ENCODE peak calls at places on chromosomes 4 and X, in eight cellular contexts. One of them, this sample, is unnamed.

GRCh38 chrX:69165116-69165651 is at the start of gene PJA1:
- DNase-seq in T-helper 9 cell: peak; percentile 52
- DNase-seq in hepatocyte: peak; percentile 80
- DNase-seq in mesendoderm: peak; percentile 75
- DNase-seq in G401: peak; percentile 73
- DNase-seq in NCI-H1092 treated with DMSO at 0.1 percent for 48 hours: peak; percentile 89
- DNase-seq in fibroblast of the conjunctiva: peak; percentile 40
- DNase-seq in neuronal stem cell: no peak
- DNase-seq in this sample: peak; percentile 86

GRCh38 chrX:1178580-1179057 is 33.8 kb downstream of the CRLF2 start:
- DNase-seq in G401: no peak
- DNase-seq in mesendoderm: no peak
- DNase-seq in fibroblast of the conjunctiva: no peak
- DNase-seq in NCI-H1092 treated with DMSO at 0.1 percent for 48 hours: no peak
- DNase-seq in neuronal stem cell: no peak
- DNase-seq in T-helper 9 cell: no peak
- DNase-seq in hepatocyte: peak; percentile 64
- DNase-seq in this sample: no peak

GRCh38 chr4:3193531-3194203 is 55.3 kb upstream of the MSANTD1 start:
- DNase-seq in neuronal stem cell: no peak
- DNase-seq in NCI-H1092 treated with DMSO at 0.1 percent for 48 hours: peak; percentile 22
- DNase-seq in T-helper 9 cell: no peak
- DNase-seq in G401: peak; percentile 66
- DNase-seq in mesendoderm: no peak
- DNase-seq in hepatocyte: no peak
- DNase-seq in fibroblast of the conjunctiva: no peak
- DNase-seq in this sample: no peak

GRCh38 chr4:105520819-105521790 is 31.3 kb upstream of the ARHGEF38 start:
- DNase-seq in fibroblast of the conjunctiva: peak; percentile 18
- DNase-seq in NCI-H1092 treated with DMSO at 0.1 percent for 48 hours: peak; percentile 58
- DNase-seq in mesendoderm: peak; percentile 61
- DNase-seq in hepatocyte: peak; percentile 63
- DNase-seq in neuronal stem cell: peak; percentile 56
- DNase-seq in T-helper 9 cell: no peak
- DNase-seq in G401: peak; percentile 34
- DNase-seq in this sample: no peak

GRCh38 chr4:73070072-73070385 is 513 bp upstream of the COX18 start:
- DNase-seq in neuronal stem cell: no peak
- DNase-seq in mesendoderm: no peak
- DNase-seq in G401: no peak
- DNase-seq in hepatocyte: no peak
- DNase-seq in fibroblast of the conjunctiva: no peak
- DNase-seq in NCI-H1092 treated with DMSO at 0.1 percent for 48 hours: no peak
- DNase-seq in T-helper 9 cell: no peak
- DNase-seq in this sample: no peak

GRCh38 chrX:110944793-110945466 is 149.3 kb upstream of the CHRDL1 start:
- DNase-seq in T-helper 9 cell: no peak
- DNase-seq in neuronal stem cell: peak; percentile 17
- DNase-seq in mesendoderm: peak; percentile 33
- DNase-seq in hepatocyte: no peak
- DNase-seq in NCI-H1092 treated with DMSO at 0.1 percent for 48 hours: peak; percentile 67
- DNase-seq in G401: peak; percentile 7
- DNase-seq in fibroblast of the conjunctiva: no peak
- DNase-seq in this sample: no peak

GRCh38 chr4:176298664-176299063 is 21.1 kb upstream of the SPCS3 start:
- DNase-seq in NCI-H1092 treated with DMSO at 0.1 percent for 48 hours: no peak
- DNase-seq in neuronal stem cell: no peak
- DNase-seq in T-helper 9 cell: no peak
- DNase-seq in G401: no peak
- DNase-seq in hepatocyte: no peak
- DNase-seq in mesendoderm: peak; percentile 37
- DNase-seq in fibroblast of the conjunctiva: no peak
- DNase-seq in this sample: no peak

GRCh38 chr4:186161138-186161537 is 30.2 kb upstream of the CYP4V2 start:
- DNase-seq in T-helper 9 cell: no peak
- DNase-seq in fibroblast of the conjunctiva: no peak
- DNase-seq in hepatocyte: peak; percentile 3
- DNase-seq in G401: no peak
- DNase-seq in neuronal stem cell: no peak
- DNase-seq in mesendoderm: no peak
- DNase-seq in NCI-H1092 treated with DMSO at 0.1 percent for 48 hours: peak; percentile 27
- DNase-seq in this sample: no peak

GRCh38 chrX:106875151-106875550 is 28.0 kb downstream of the RIPPLY1 start:
- DNase-seq in hepatocyte: no peak
- DNase-seq in NCI-H1092 treated with DMSO at 0.1 percent for 48 hours: no peak
- DNase-seq in mesendoderm: peak; percentile 4
- DNase-seq in neuronal stem cell: no peak
- DNase-seq in T-helper 9 cell: no peak
- DNase-seq in G401: no peak
- DNase-seq in fibroblast of the conjunctiva: no peak
- DNase-seq in this sample: no peak

GRCh38 chrX:41655631-41656030 is 33.1 kb upstream of the GPR34 start:
- DNase-seq in neuronal stem cell: no peak
- DNase-seq in fibroblast of the conjunctiva: no peak
- DNase-seq in G401: peak; percentile 1
- DNase-seq in hepatocyte: no peak
- DNase-seq in T-helper 9 cell: no peak
- DNase-seq in NCI-H1092 treated with DMSO at 0.1 percent for 48 hours: no peak
- DNase-seq in mesendoderm: no peak
- DNase-seq in this sample: no peak

GRCh38 chrX:120604359-120604782 is 470 bp downstream of the MCTS1 start:
- DNase-seq in NCI-H1092 treated with DMSO at 0.1 percent for 48 hours: peak; percentile 44
- DNase-seq in T-helper 9 cell: peak; percentile 5
- DNase-seq in hepatocyte: peak; percentile 41
- DNase-seq in fibroblast of the conjunctiva: peak; percentile 12
- DNase-seq in mesendoderm: peak; percentile 4
- DNase-seq in G401: peak; percentile 39
- DNase-seq in neuronal stem cell: no peak
- DNase-seq in this sample: no peak

GRCh38 chr4:150090836-150091235 is 12.6 kb downstream of the DCLK2 start:
- DNase-seq in T-helper 9 cell: no peak
- DNase-seq in fibroblast of the conjunctiva: peak; percentile 45
- DNase-seq in mesendoderm: no peak
- DNase-seq in hepatocyte: no peak
- DNase-seq in NCI-H1092 treated with DMSO at 0.1 percent for 48 hours: no peak
- DNase-seq in G401: no peak
- DNase-seq in neuronal stem cell: no peak
- DNase-seq in this sample: no peak

GRCh38 chrX:45200741-45201234 is at the start of gene DIPK2B:
- DNase-seq in hepatocyte: no peak
- DNase-seq in NCI-H1092 treated with DMSO at 0.1 percent for 48 hours: no peak
- DNase-seq in mesendoderm: no peak
- DNase-seq in neuronal stem cell: no peak
- DNase-seq in G401: no peak
- DNase-seq in T-helper 9 cell: no peak
- DNase-seq in fibroblast of the conjunctiva: no peak
- DNase-seq in this sample: peak; percentile 26

GRCh38 chrX:32948130-32948529 is 263.2 kb downstream of the DMD start:
- DNase-seq in G401: no peak
- DNase-seq in T-helper 9 cell: no peak
- DNase-seq in NCI-H1092 treated with DMSO at 0.1 percent for 48 hours: no peak
- DNase-seq in fibroblast of the conjunctiva: no peak
- DNase-seq in hepatocyte: no peak
- DNase-seq in mesendoderm: no peak
- DNase-seq in neuronal stem cell: no peak
- DNase-seq in this sample: no peak

GRCh38 chr4:7068883-7069282 is 1.0 kb upstream of the GRPEL1 start:
- DNase-seq in hepatocyte: peak; percentile 50
- DNase-seq in NCI-H1092 treated with DMSO at 0.1 percent for 48 hours: peak; percentile 23
- DNase-seq in mesendoderm: peak; percentile 54
- DNase-seq in G401: no peak
- DNase-seq in T-helper 9 cell: no peak
- DNase-seq in neuronal stem cell: no peak
- DNase-seq in fibroblast of the conjunctiva: no peak
- DNase-seq in this sample: no peak

GRCh38 chr4:184807797-184808718 is 17.7 kb downstream of the ACSL1 start:
- DNase-seq in mesendoderm: peak; percentile 46
- DNase-seq in hepatocyte: no peak
- DNase-seq in neuronal stem cell: peak; percentile 77
- DNase-seq in NCI-H1092 treated with DMSO at 0.1 percent for 48 hours: peak; percentile 88
- DNase-seq in T-helper 9 cell: no peak
- DNase-seq in G401: no peak
- DNase-seq in fibroblast of the conjunctiva: no peak
- DNase-seq in this sample: peak; percentile 54

GRCh38 chrX:10795721-10796120 is 175.3 kb upstream of the MID1 start:
- DNase-seq in T-helper 9 cell: no peak
- DNase-seq in NCI-H1092 treated with DMSO at 0.1 percent for 48 hours: no peak
- DNase-seq in neuronal stem cell: no peak
- DNase-seq in hepatocyte: peak; percentile 24
- DNase-seq in mesendoderm: no peak
- DNase-seq in G401: no peak
- DNase-seq in fibroblast of the conjunctiva: no peak
- DNase-seq in this sample: no peak

GRCh38 chrX:66163849-66164401 is at the start of gene HEPH:
- DNase-seq in G401: peak; percentile 1
- DNase-seq in hepatocyte: peak; percentile 36
- DNase-seq in mesendoderm: peak; percentile 91
- DNase-seq in T-helper 9 cell: no peak
- DNase-seq in NCI-H1092 treated with DMSO at 0.1 percent for 48 hours: no peak
- DNase-seq in neuronal stem cell: peak; percentile 38
- DNase-seq in fibroblast of the conjunctiva: no peak
- DNase-seq in this sample: no peak

GRCh38 chr4:37822220-37822619 is 4.3 kb upstream of the PGM2 start:
- DNase-seq in hepatocyte: no peak
- DNase-seq in NCI-H1092 treated with DMSO at 0.1 percent for 48 hours: peak; percentile 58
- DNase-seq in fibroblast of the conjunctiva: no peak
- DNase-seq in mesendoderm: no peak
- DNase-seq in G401: no peak
- DNase-seq in T-helper 9 cell: no peak
- DNase-seq in neuronal stem cell: no peak
- DNase-seq in this sample: no peak

GRCh38 chrX:38138900-38139299 is 81.8 kb downstream of the SRPX start:
- DNase-seq in neuronal stem cell: no peak
- DNase-seq in G401: no peak
- DNase-seq in fibroblast of the conjunctiva: no peak
- DNase-seq in T-helper 9 cell: no peak
- DNase-seq in hepatocyte: no peak
- DNase-seq in NCI-H1092 treated with DMSO at 0.1 percent for 48 hours: no peak
- DNase-seq in mesendoderm: peak; percentile 48
- DNase-seq in this sample: no peak

GRCh38 chrX:117990438-117990837 is 126.2 kb downstream of the KLHL13 start:
- DNase-seq in neuronal stem cell: no peak
- DNase-seq in G401: no peak
- DNase-seq in fibroblast of the conjunctiva: no peak
- DNase-seq in mesendoderm: no peak
- DNase-seq in T-helper 9 cell: no peak
- DNase-seq in hepatocyte: no peak
- DNase-seq in NCI-H1092 treated with DMSO at 0.1 percent for 48 hours: no peak
- DNase-seq in this sample: no peak

GRCh38 chrX:87583679-87584078 is 66.1 kb downstream of the KLHL4 start:
- DNase-seq in hepatocyte: peak; percentile 46
- DNase-seq in mesendoderm: peak; percentile 62
- DNase-seq in NCI-H1092 treated with DMSO at 0.1 percent for 48 hours: no peak
- DNase-seq in neuronal stem cell: no peak
- DNase-seq in fibroblast of the conjunctiva: no peak
- DNase-seq in G401: no peak
- DNase-seq in T-helper 9 cell: no peak
- DNase-seq in this sample: no peak

GRCh38 chrX:45602151-45602550 is 401.5 kb upstream of the DIPK2B start:
- DNase-seq in neuronal stem cell: no peak
- DNase-seq in G401: no peak
- DNase-seq in fibroblast of the conjunctiva: no peak
- DNase-seq in NCI-H1092 treated with DMSO at 0.1 percent for 48 hours: no peak
- DNase-seq in T-helper 9 cell: no peak
- DNase-seq in mesendoderm: no peak
- DNase-seq in hepatocyte: no peak
- DNase-seq in this sample: no peak

GRCh38 chr4:104334410-104334809 is 160.3 kb downstream of the CXXC4 start:
- DNase-seq in hepatocyte: no peak
- DNase-seq in fibroblast of the conjunctiva: no peak
- DNase-seq in G401: no peak
- DNase-seq in NCI-H1092 treated with DMSO at 0.1 percent for 48 hours: no peak
- DNase-seq in mesendoderm: no peak
- DNase-seq in T-helper 9 cell: no peak
- DNase-seq in neuronal stem cell: no peak
- DNase-seq in this sample: no peak

GRCh38 chr4:48175806-48176205 is 41.8 kb upstream of the TXK start:
- DNase-seq in fibroblast of the conjunctiva: no peak
- DNase-seq in hepatocyte: no peak
- DNase-seq in NCI-H1092 treated with DMSO at 0.1 percent for 48 hours: no peak
- DNase-seq in G401: no peak
- DNase-seq in mesendoderm: no peak
- DNase-seq in neuronal stem cell: no peak
- DNase-seq in T-helper 9 cell: no peak
- DNase-seq in this sample: no peak

GRCh38 chr4:54929459-54929858 is 195.9 kb downstream of the KDR start:
- DNase-seq in hepatocyte: no peak
- DNase-seq in T-helper 9 cell: no peak
- DNase-seq in mesendoderm: no peak
- DNase-seq in G401: no peak
- DNase-seq in neuronal stem cell: no peak
- DNase-seq in NCI-H1092 treated with DMSO at 0.1 percent for 48 hours: peak; percentile 87
- DNase-seq in fibroblast of the conjunctiva: no peak
- DNase-seq in this sample: peak; percentile 34

GRCh38 chrX:45295587-45295986 is 94.9 kb upstream of the DIPK2B start:
- DNase-seq in G401: no peak
- DNase-seq in neuronal stem cell: no peak
- DNase-seq in T-helper 9 cell: no peak
- DNase-seq in hepatocyte: peak; percentile 42
- DNase-seq in fibroblast of the conjunctiva: peak; percentile 9
- DNase-seq in mesendoderm: no peak
- DNase-seq in NCI-H1092 treated with DMSO at 0.1 percent for 48 hours: peak; percentile 3
- DNase-seq in this sample: no peak

GRCh38 chr4:142161093-142161492 is 524.7 kb downstream of the IL15 start:
- DNase-seq in neuronal stem cell: no peak
- DNase-seq in mesendoderm: no peak
- DNase-seq in fibroblast of the conjunctiva: no peak
- DNase-seq in NCI-H1092 treated with DMSO at 0.1 percent for 48 hours: no peak
- DNase-seq in hepatocyte: no peak
- DNase-seq in T-helper 9 cell: no peak
- DNase-seq in G401: no peak
- DNase-seq in this sample: no peak

GRCh38 chr4:866761-867390 is 40.9 kb upstream of the CPLX1 start:
- DNase-seq in T-helper 9 cell: no peak
- DNase-seq in hepatocyte: no peak
- DNase-seq in NCI-H1092 treated with DMSO at 0.1 percent for 48 hours: no peak
- DNase-seq in neuronal stem cell: no peak
- DNase-seq in mesendoderm: peak; percentile 22
- DNase-seq in fibroblast of the conjunctiva: no peak
- DNase-seq in G401: no peak
- DNase-seq in this sample: no peak

GRCh38 chr4:38151870-38152269 is 191.7 kb downstream of the PTTG2 start:
- DNase-seq in T-helper 9 cell: no peak
- DNase-seq in hepatocyte: no peak
- DNase-seq in mesendoderm: no peak
- DNase-seq in NCI-H1092 treated with DMSO at 0.1 percent for 48 hours: no peak
- DNase-seq in neuronal stem cell: no peak
- DNase-seq in fibroblast of the conjunctiva: no peak
- DNase-seq in G401: no peak
- DNase-seq in this sample: no peak

GRCh38 chr4:123750044-123750443 is 353.4 kb downstream of the SPRY1 start:
- DNase-seq in mesendoderm: peak; percentile 91
- DNase-seq in G401: peak; percentile 84
- DNase-seq in neuronal stem cell: peak; percentile 46
- DNase-seq in NCI-H1092 treated with DMSO at 0.1 percent for 48 hours: no peak
- DNase-seq in fibroblast of the conjunctiva: no peak
- DNase-seq in T-helper 9 cell: no peak
- DNase-seq in hepatocyte: peak; percentile 71
- DNase-seq in this sample: no peak

GRCh38 chr4:2154215-2154614 is 87.7 kb downstream of the HAUS3 start:
- DNase-seq in neuronal stem cell: no peak
- DNase-seq in hepatocyte: no peak
- DNase-seq in fibroblast of the conjunctiva: no peak
- DNase-seq in G401: no peak
- DNase-seq in T-helper 9 cell: no peak
- DNase-seq in mesendoderm: no peak
- DNase-seq in NCI-H1092 treated with DMSO at 0.1 percent for 48 hours: no peak
- DNase-seq in this sample: no peak

GRCh38 chrX:107677501-107677901 is 49.2 kb downstream of the PRPS1 start:
- DNase-seq in G401: no peak
- DNase-seq in NCI-H1092 treated with DMSO at 0.1 percent for 48 hours: no peak
- DNase-seq in T-helper 9 cell: no peak
- DNase-seq in neuronal stem cell: no peak
- DNase-seq in mesendoderm: peak; percentile 58
- DNase-seq in hepatocyte: no peak
- DNase-seq in fibroblast of the conjunctiva: no peak
- DNase-seq in this sample: no peak

GRCh38 chrX:119251381-119251780 is 15.3 kb downstream of the PGRMC1 start:
- DNase-seq in hepatocyte: peak; percentile 7
- DNase-seq in NCI-H1092 treated with DMSO at 0.1 percent for 48 hours: no peak
- DNase-seq in mesendoderm: no peak
- DNase-seq in T-helper 9 cell: no peak
- DNase-seq in neuronal stem cell: no peak
- DNase-seq in fibroblast of the conjunctiva: no peak
- DNase-seq in G401: no peak
- DNase-seq in this sample: no peak